ENCODE peak calls at places on chromosomes 3 and 15, in eight cellular contexts. One of them, this sample, is unnamed.

GRCh38 chr15:45903283-45903682 is 268.5 kb downstream of the SQOR start:
- DNase-seq in fibroblast of lung: no peak
- DNase-seq in GM23338: no peak
- DNase-seq in AG09309: no peak
- DNase-seq in choroid plexus epithelial cell: no peak
- DNase-seq in thoracic aorta: no peak
- DNase-seq in A549: no peak
- DNase-seq in colonic mucosa: no peak
- DNase-seq in this sample: no peak

GRCh38 chr3:71600646-71601288 is 17.2 kb upstream of the FOXP1 start:
- DNase-seq in fibroblast of lung: no peak
- DNase-seq in GM23338: no peak
- DNase-seq in AG09309: no peak
- DNase-seq in choroid plexus epithelial cell: peak; percentile 38
- DNase-seq in thoracic aorta: no peak
- DNase-seq in A549: no peak
- DNase-seq in colonic mucosa: no peak
- DNase-seq in this sample: no peak

GRCh38 chr15:45116482-45117326 is 2.6 kb downstream of the DUOXA2 start:
- DNase-seq in fibroblast of lung: no peak
- DNase-seq in GM23338: peak; percentile 56
- DNase-seq in AG09309: no peak
- DNase-seq in choroid plexus epithelial cell: no peak
- DNase-seq in thoracic aorta: no peak
- DNase-seq in A549: no peak
- DNase-seq in colonic mucosa: no peak
- DNase-seq in this sample: no peak

GRCh38 chr3:42655980-42656679 is 2.6 kb downstream of the ZBTB47 start:
- DNase-seq in fibroblast of lung: peak; percentile 48
- DNase-seq in GM23338: peak; percentile 28
- DNase-seq in AG09309: no peak
- DNase-seq in choroid plexus epithelial cell: peak; percentile 38
- DNase-seq in thoracic aorta: no peak
- DNase-seq in A549: no peak
- DNase-seq in colonic mucosa: no peak
- DNase-seq in this sample: peak; percentile 55

GRCh38 chr15:87850916-87851315 is 405.6 kb downstream of the NTRK3 start:
- DNase-seq in fibroblast of lung: no peak
- DNase-seq in GM23338: no peak
- DNase-seq in AG09309: no peak
- DNase-seq in choroid plexus epithelial cell: peak; percentile 11
- DNase-seq in thoracic aorta: no peak
- DNase-seq in A549: no peak
- DNase-seq in colonic mucosa: no peak
- DNase-seq in this sample: peak; percentile 18

GRCh38 chr15:98075441-98075840 is 114.9 kb downstream of the ARRDC4 start:
- DNase-seq in fibroblast of lung: no peak
- DNase-seq in GM23338: no peak
- DNase-seq in AG09309: no peak
- DNase-seq in choroid plexus epithelial cell: no peak
- DNase-seq in thoracic aorta: no peak
- DNase-seq in A549: no peak
- DNase-seq in colonic mucosa: no peak
- DNase-seq in this sample: no peak

GRCh38 chr15:61216519-61216918 is 12.6 kb downstream of the RORA start:
- DNase-seq in fibroblast of lung: no peak
- DNase-seq in GM23338: peak; percentile 74
- DNase-seq in AG09309: no peak
- DNase-seq in choroid plexus epithelial cell: no peak
- DNase-seq in thoracic aorta: no peak
- DNase-seq in A549: no peak
- DNase-seq in colonic mucosa: no peak
- DNase-seq in this sample: no peak

GRCh38 chr3:40181182-40181581 is 128.3 kb upstream of the EIF1B start:
- DNase-seq in fibroblast of lung: no peak
- DNase-seq in GM23338: peak; percentile 57
- DNase-seq in AG09309: no peak
- DNase-seq in choroid plexus epithelial cell: no peak
- DNase-seq in thoracic aorta: no peak
- DNase-seq in A549: no peak
- DNase-seq in colonic mucosa: no peak
- DNase-seq in this sample: no peak

GRCh38 chr3:122099255-122099654 is 44.1 kb downstream of the CD86 start:
- DNase-seq in fibroblast of lung: no peak
- DNase-seq in GM23338: no peak
- DNase-seq in AG09309: no peak
- DNase-seq in choroid plexus epithelial cell: no peak
- DNase-seq in thoracic aorta: no peak
- DNase-seq in A549: no peak
- DNase-seq in colonic mucosa: no peak
- DNase-seq in this sample: no peak

GRCh38 chr3:128262457-128262856 is 109.2 kb downstream of the EEFSEC start:
- DNase-seq in fibroblast of lung: no peak
- DNase-seq in GM23338: no peak
- DNase-seq in AG09309: no peak
- DNase-seq in choroid plexus epithelial cell: no peak
- DNase-seq in thoracic aorta: no peak
- DNase-seq in A549: no peak
- DNase-seq in colonic mucosa: no peak
- DNase-seq in this sample: no peak

GRCh38 chr3:148307443-148307843 is 390.3 kb upstream of the AGTR1 start:
- DNase-seq in fibroblast of lung: no peak
- DNase-seq in GM23338: no peak
- DNase-seq in AG09309: no peak
- DNase-seq in choroid plexus epithelial cell: no peak
- DNase-seq in thoracic aorta: no peak
- DNase-seq in A549: no peak
- DNase-seq in colonic mucosa: no peak
- DNase-seq in this sample: no peak

DNA sequence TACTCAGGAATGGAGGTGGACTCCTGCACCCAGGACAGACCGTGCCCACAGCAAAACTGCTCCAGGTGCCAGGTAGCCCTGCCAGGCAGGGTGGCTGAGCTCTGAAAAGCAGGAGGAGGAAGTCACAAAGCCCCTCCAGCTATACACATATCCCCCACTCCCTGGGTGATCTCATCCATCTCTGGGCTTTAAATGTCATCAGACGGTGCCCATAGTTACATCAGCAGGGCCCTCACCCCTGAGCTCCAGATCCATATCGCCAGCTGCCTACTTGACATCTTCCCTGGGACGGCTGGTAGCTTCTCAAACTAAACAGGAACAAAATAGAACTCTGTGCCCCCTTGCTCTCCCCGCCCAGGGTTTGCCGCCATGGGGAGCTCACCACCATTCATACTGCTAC is 87.7 kb downstream of the MEGF11 start:
- DNase-seq in fibroblast of lung: no peak
- DNase-seq in GM23338: no peak
- DNase-seq in AG09309: no peak
- DNase-seq in choroid plexus epithelial cell: no peak
- DNase-seq in thoracic aorta: no peak
- DNase-seq in A549: no peak
- DNase-seq in colonic mucosa: no peak
- DNase-seq in this sample: no peak
- TF ChIP-seq CTCF in fibroblast of lung: no peak
- TF ChIP-seq CTCF in GM23338: no peak
- TF ChIP-seq CTCF in AG09309: no peak
- TF ChIP-seq CTCF in choroid plexus epithelial cell: no peak
- TF ChIP-seq CTCF in thoracic aorta: no peak
- TF ChIP-seq CTCF in A549: no peak
- TF ChIP-seq CTCF in colonic mucosa: no peak
- TF ChIP-seq CTCF in this sample: no peak

GRCh38 chr3:61574854-61575253 is 13.5 kb downstream of the PTPRG start:
- DNase-seq in fibroblast of lung: peak; percentile 100
- DNase-seq in GM23338: no peak
- DNase-seq in AG09309: peak; percentile 99
- DNase-seq in choroid plexus epithelial cell: peak; percentile 99
- DNase-seq in thoracic aorta: no peak
- DNase-seq in A549: no peak
- DNase-seq in colonic mucosa: no peak
- DNase-seq in this sample: peak; percentile 99
- H3K4me3 ChIP-seq in fibroblast of lung: no peak overlapping the region
- H3K4me3 ChIP-seq in GM23338: no peak overlapping the region
- H3K4me3 ChIP-seq in AG09309: peak overlapping the region; percentile 7
- H3K4me3 ChIP-seq in choroid plexus epithelial cell: peak overlapping the region; percentile 14
- H3K4me3 ChIP-seq in thoracic aorta: no peak overlapping the region
- H3K4me3 ChIP-seq in A549: no peak overlapping the region
- H3K4me3 ChIP-seq in colonic mucosa: no peak overlapping the region
- H3K4me3 ChIP-seq in this sample: peak overlapping the region; percentile 14

DNA sequence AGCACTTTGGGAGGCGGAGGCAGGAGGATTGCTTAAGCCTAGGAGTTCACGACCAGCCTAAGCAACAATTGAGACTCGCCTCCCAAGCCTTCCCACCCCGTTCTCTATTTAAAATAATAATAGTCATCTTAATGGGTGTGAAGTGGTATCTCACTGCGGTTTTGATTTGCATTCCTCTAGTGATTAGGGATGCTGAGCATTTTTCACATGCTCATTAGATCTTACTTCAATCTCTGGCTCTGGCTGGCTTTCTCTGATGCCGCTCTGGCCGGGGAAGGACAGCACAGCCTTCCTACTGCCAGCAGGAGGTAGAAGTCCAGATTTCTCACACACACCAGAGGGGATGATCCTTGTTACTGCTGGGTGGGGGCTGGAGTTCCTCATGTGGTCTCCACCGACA is 7.4 kb upstream of the EIF4A2 start:
- DNase-seq in fibroblast of lung: no peak
- DNase-seq in GM23338: peak; percentile 76
- DNase-seq in AG09309: no peak
- DNase-seq in choroid plexus epithelial cell: no peak
- DNase-seq in thoracic aorta: no peak
- DNase-seq in A549: no peak
- DNase-seq in colonic mucosa: no peak
- DNase-seq in this sample: no peak
- TF ChIP-seq CTCF in fibroblast of lung: no peak
- TF ChIP-seq CTCF in GM23338: peak; percentile 27
- TF ChIP-seq CTCF in AG09309: no peak
- TF ChIP-seq CTCF in choroid plexus epithelial cell: peak; percentile 31
- TF ChIP-seq CTCF in thoracic aorta: no peak
- TF ChIP-seq CTCF in A549: no peak
- TF ChIP-seq CTCF in colonic mucosa: no peak
- TF ChIP-seq CTCF in this sample: no peak

GRCh38 chr15:48266029-48266428 is 59.9 kb downstream of the SLC12A1 start:
- DNase-seq in fibroblast of lung: no peak
- DNase-seq in GM23338: no peak
- DNase-seq in AG09309: no peak
- DNase-seq in choroid plexus epithelial cell: peak; percentile 54
- DNase-seq in thoracic aorta: no peak
- DNase-seq in A549: no peak
- DNase-seq in colonic mucosa: no peak
- DNase-seq in this sample: peak; percentile 15

GRCh38 chr15:48267766-48268165 is 61.7 kb downstream of the SLC12A1 start:
- DNase-seq in fibroblast of lung: no peak
- DNase-seq in GM23338: no peak
- DNase-seq in AG09309: no peak
- DNase-seq in choroid plexus epithelial cell: no peak
- DNase-seq in thoracic aorta: no peak
- DNase-seq in A549: no peak
- DNase-seq in colonic mucosa: no peak
- DNase-seq in this sample: no peak

GRCh38 chr15:48265145-48265544 is 59.0 kb downstream of the SLC12A1 start:
- DNase-seq in fibroblast of lung: no peak
- DNase-seq in GM23338: no peak
- DNase-seq in AG09309: no peak
- DNase-seq in choroid plexus epithelial cell: peak; percentile 43
- DNase-seq in thoracic aorta: no peak
- DNase-seq in A549: no peak
- DNase-seq in colonic mucosa: no peak
- DNase-seq in this sample: no peak
- H3K4me3 ChIP-seq in fibroblast of lung: no peak overlapping the region
- H3K4me3 ChIP-seq in GM23338: no peak overlapping the region
- H3K4me3 ChIP-seq in AG09309: no peak overlapping the region
- H3K4me3 ChIP-seq in choroid plexus epithelial cell: no peak overlapping the region
- H3K4me3 ChIP-seq in thoracic aorta: no peak overlapping the region
- H3K4me3 ChIP-seq in A549: no peak overlapping the region
- H3K4me3 ChIP-seq in colonic mucosa: no peak overlapping the region
- H3K4me3 ChIP-seq in this sample: no peak overlapping the region

GRCh38 chr15:73716417-73716816 is 32.2 kb downstream of the CD276 start:
- DNase-seq in fibroblast of lung: no peak
- DNase-seq in GM23338: no peak
- DNase-seq in AG09309: no peak
- DNase-seq in choroid plexus epithelial cell: no peak
- DNase-seq in thoracic aorta: no peak
- DNase-seq in A549: no peak
- DNase-seq in colonic mucosa: no peak
- DNase-seq in this sample: no peak

GRCh38 chr15:73714695-73715301 is 30.6 kb downstream of the CD276 start:
- DNase-seq in fibroblast of lung: no peak
- DNase-seq in GM23338: no peak
- DNase-seq in AG09309: no peak
- DNase-seq in choroid plexus epithelial cell: no peak
- DNase-seq in thoracic aorta: no peak
- DNase-seq in A549: no peak
- DNase-seq in colonic mucosa: no peak
- DNase-seq in this sample: no peak

GRCh38 chr15:73715417-73715816 is 31.2 kb downstream of the CD276 start:
- DNase-seq in fibroblast of lung: no peak
- DNase-seq in GM23338: no peak
- DNase-seq in AG09309: no peak
- DNase-seq in choroid plexus epithelial cell: no peak
- DNase-seq in thoracic aorta: no peak
- DNase-seq in A549: no peak
- DNase-seq in colonic mucosa: no peak
- DNase-seq in this sample: no peak

GRCh38 chr15:73717206-73717605 is 33.0 kb downstream of the CD276 start:
- DNase-seq in fibroblast of lung: no peak
- DNase-seq in GM23338: no peak
- DNase-seq in AG09309: no peak
- DNase-seq in choroid plexus epithelial cell: no peak
- DNase-seq in thoracic aorta: no peak
- DNase-seq in A549: no peak
- DNase-seq in colonic mucosa: no peak
- DNase-seq in this sample: no peak

GRCh38 chr15:73717802-73718201 is 33.6 kb downstream of the CD276 start:
- DNase-seq in fibroblast of lung: no peak
- DNase-seq in GM23338: peak; percentile 63
- DNase-seq in AG09309: no peak
- DNase-seq in choroid plexus epithelial cell: no peak
- DNase-seq in thoracic aorta: no peak
- DNase-seq in A549: no peak
- DNase-seq in colonic mucosa: no peak
- DNase-seq in this sample: no peak
- TF ChIP-seq CTCF in fibroblast of lung: peak; percentile 10
- TF ChIP-seq CTCF in GM23338: peak; percentile 72
- TF ChIP-seq CTCF in AG09309: no peak
- TF ChIP-seq CTCF in choroid plexus epithelial cell: peak; percentile 36
- TF ChIP-seq CTCF in thoracic aorta: no peak
- TF ChIP-seq CTCF in A549: no peak
- TF ChIP-seq CTCF in colonic mucosa: no peak
- TF ChIP-seq CTCF in this sample: peak; percentile 22